ENCODE peak calls at places on chromosomes 13 and 19, in seven cellular contexts. One of them, this sample, is unnamed.

GRCh38 chr19:18140473-18140872 is 12.5 kb upstream of the PIK3R2 start:
- DNase-seq in heart left ventricle: no peak
- DNase-seq in breast epithelium: no peak
- DNase-seq in adrenal gland: no peak
- DNase-seq in transverse colon: no peak
- DNase-seq in uterus: no peak
- DNase-seq in lower leg skin: no peak
- DNase-seq in this sample: no peak

GRCh38 chr19:47243364-47243775 is 12.4 kb upstream of the BBC3 start:
- DNase-seq in heart left ventricle: no peak
- DNase-seq in breast epithelium: no peak
- DNase-seq in adrenal gland: no peak
- DNase-seq in transverse colon: no peak
- DNase-seq in uterus: no peak
- DNase-seq in lower leg skin: no peak
- DNase-seq in this sample: no peak

GRCh38 chr19:16034180-16034579 is 42.1 kb upstream of the TPM4 start:
- DNase-seq in heart left ventricle: no peak
- DNase-seq in breast epithelium: no peak
- DNase-seq in adrenal gland: no peak
- DNase-seq in transverse colon: no peak
- DNase-seq in uterus: no peak
- DNase-seq in lower leg skin: no peak
- DNase-seq in this sample: no peak

GRCh38 chr19:50223439-50223716 is 20.0 kb downstream of the MYH14 start:
- DNase-seq in heart left ventricle: no peak
- DNase-seq in breast epithelium: no peak
- DNase-seq in adrenal gland: no peak
- DNase-seq in transverse colon: no peak
- DNase-seq in uterus: no peak
- DNase-seq in lower leg skin: no peak
- DNase-seq in this sample: no peak

GRCh38 chr19:12159773-12160414 is 3.0 kb upstream of the ZNF136 start:
- DNase-seq in heart left ventricle: no peak
- DNase-seq in breast epithelium: no peak
- DNase-seq in adrenal gland: no peak
- DNase-seq in transverse colon: no peak
- DNase-seq in uterus: no peak
- DNase-seq in lower leg skin: no peak
- DNase-seq in this sample: no peak

GRCh38 chr19:58379276-58379675 is 1.6 kb downstream of the ZNF837 start:
- DNase-seq in heart left ventricle: no peak
- DNase-seq in breast epithelium: no peak
- DNase-seq in adrenal gland: no peak
- DNase-seq in transverse colon: no peak
- DNase-seq in uterus: no peak
- DNase-seq in lower leg skin: no peak
- DNase-seq in this sample: no peak

GRCh38 chr13:105598551-105598950 is 936.9 kb downstream of the EFNB2 start:
- DNase-seq in heart left ventricle: no peak
- DNase-seq in breast epithelium: no peak
- DNase-seq in adrenal gland: no peak
- DNase-seq in transverse colon: no peak
- DNase-seq in uterus: no peak
- DNase-seq in lower leg skin: no peak
- DNase-seq in this sample: no peak

GRCh38 chr13:43905435-43906031 is 25.8 kb downstream of the LACC1 start:
- DNase-seq in heart left ventricle: no peak
- DNase-seq in breast epithelium: no peak
- DNase-seq in adrenal gland: no peak
- DNase-seq in transverse colon: no peak
- DNase-seq in uterus: peak
- DNase-seq in lower leg skin: no peak
- DNase-seq in this sample: no peak

GRCh38 chr19:19101540-19101939 is 36.7 kb downstream of the TMEM161A start:
- DNase-seq in heart left ventricle: peak
- DNase-seq in breast epithelium: no peak
- DNase-seq in adrenal gland: no peak
- DNase-seq in transverse colon: no peak
- DNase-seq in uterus: no peak
- DNase-seq in lower leg skin: no peak
- DNase-seq in this sample: no peak

GRCh38 chr13:51113969-51114368 is 2.9 kb upstream of the C13orf42 start:
- DNase-seq in heart left ventricle: no peak
- DNase-seq in breast epithelium: no peak
- DNase-seq in adrenal gland: no peak
- DNase-seq in transverse colon: no peak
- DNase-seq in uterus: no peak
- DNase-seq in lower leg skin: no peak
- DNase-seq in this sample: no peak

GRCh38 chr19:52410276-52410675 is 12.6 kb downstream of the ZNF528 start:
- DNase-seq in heart left ventricle: no peak
- DNase-seq in breast epithelium: no peak
- DNase-seq in adrenal gland: no peak
- DNase-seq in transverse colon: no peak
- DNase-seq in uterus: no peak
- DNase-seq in lower leg skin: no peak
- DNase-seq in this sample: no peak

GRCh38 chr13:52892925-52893324 is 44.5 kb upstream of the PCDH8 start:
- DNase-seq in heart left ventricle: no peak
- DNase-seq in breast epithelium: no peak
- DNase-seq in adrenal gland: no peak
- DNase-seq in transverse colon: no peak
- DNase-seq in uterus: no peak
- DNase-seq in lower leg skin: no peak
- DNase-seq in this sample: peak

GRCh38 chr13:36766295-36766694 is 52.7 kb upstream of the RFXAP start:
- DNase-seq in heart left ventricle: no peak
- DNase-seq in breast epithelium: no peak
- DNase-seq in adrenal gland: no peak
- DNase-seq in transverse colon: no peak
- DNase-seq in uterus: no peak
- DNase-seq in lower leg skin: no peak
- DNase-seq in this sample: no peak

GRCh38 chr13:84445776-84446175 is 563.5 kb upstream of the SLITRK1 start:
- DNase-seq in heart left ventricle: no peak
- DNase-seq in breast epithelium: no peak
- DNase-seq in adrenal gland: no peak
- DNase-seq in transverse colon: no peak
- DNase-seq in uterus: no peak
- DNase-seq in lower leg skin: no peak
- DNase-seq in this sample: no peak

GRCh38 chr13:99969934-99970760 is 1.4 kb downstream of the ZIC5 start:
- DNase-seq in heart left ventricle: no peak
- DNase-seq in breast epithelium: no peak
- DNase-seq in adrenal gland: peak
- DNase-seq in transverse colon: no peak
- DNase-seq in uterus: no peak
- DNase-seq in lower leg skin: no peak
- DNase-seq in this sample: peak

GRCh38 chr13:31775686-31776085 is 36.4 kb downstream of the RXFP2 start:
- DNase-seq in heart left ventricle: no peak
- DNase-seq in breast epithelium: no peak
- DNase-seq in adrenal gland: no peak
- DNase-seq in transverse colon: no peak
- DNase-seq in uterus: peak
- DNase-seq in lower leg skin: no peak
- DNase-seq in this sample: no peak

GRCh38 chr13:99757756-99758464 is 213.7 kb downstream of the ZIC5 start:
- DNase-seq in heart left ventricle: no peak
- DNase-seq in breast epithelium: no peak
- DNase-seq in adrenal gland: no peak
- DNase-seq in transverse colon: no peak
- DNase-seq in uterus: no peak
- DNase-seq in lower leg skin: no peak
- DNase-seq in this sample: no peak

GRCh38 chr13:31225998-31226675 is 26.4 kb downstream of the B3GLCT start:
- DNase-seq in heart left ventricle: no peak
- DNase-seq in breast epithelium: no peak
- DNase-seq in adrenal gland: no peak
- DNase-seq in transverse colon: no peak
- DNase-seq in uterus: no peak
- DNase-seq in lower leg skin: no peak
- DNase-seq in this sample: no peak

GRCh38 chr19:3106509-3107141 is 12.5 kb downstream of the GNA11 start:
- DNase-seq in heart left ventricle: no peak
- DNase-seq in breast epithelium: no peak
- DNase-seq in adrenal gland: no peak
- DNase-seq in transverse colon: no peak
- DNase-seq in uterus: no peak
- DNase-seq in lower leg skin: no peak
- DNase-seq in this sample: no peak

GRCh38 chr19:45271098-45271497 is 20.0 kb downstream of the MARK4 start:
- DNase-seq in heart left ventricle: no peak
- DNase-seq in breast epithelium: no peak
- DNase-seq in adrenal gland: no peak
- DNase-seq in transverse colon: no peak
- DNase-seq in uterus: no peak
- DNase-seq in lower leg skin: no peak
- DNase-seq in this sample: no peak
- TF ChIP-seq POLR2A in heart left ventricle: no peak
- TF ChIP-seq POLR2A in breast epithelium: no peak
- TF ChIP-seq POLR2A in adrenal gland: no peak
- TF ChIP-seq POLR2A in transverse colon: no peak
- TF ChIP-seq POLR2A in uterus: no peak
- TF ChIP-seq POLR2A in lower leg skin: no peak
- TF ChIP-seq POLR2A in this sample: no peak

GRCh38 chr19:48628486-48629296 is 8.5 kb downstream of the DBP start:
- DNase-seq in heart left ventricle: no peak
- DNase-seq in breast epithelium: no peak
- DNase-seq in adrenal gland: peak
- DNase-seq in transverse colon: peak
- DNase-seq in uterus: no peak
- DNase-seq in lower leg skin: no peak
- DNase-seq in this sample: no peak
- TF ChIP-seq POLR2A in heart left ventricle: no peak
- TF ChIP-seq POLR2A in breast epithelium: no peak
- TF ChIP-seq POLR2A in adrenal gland: no peak
- TF ChIP-seq POLR2A in transverse colon: no peak
- TF ChIP-seq POLR2A in uterus: no peak
- TF ChIP-seq POLR2A in lower leg skin: no peak
- TF ChIP-seq POLR2A in this sample: no peak

GRCh38 chr19:6739390-6739883 is at the start of gene TRIP10:
- DNase-seq in heart left ventricle: peak
- DNase-seq in breast epithelium: peak
- DNase-seq in adrenal gland: peak
- DNase-seq in transverse colon: peak
- DNase-seq in uterus: peak
- DNase-seq in lower leg skin: peak
- DNase-seq in this sample: peak
- TF ChIP-seq POLR2A in heart left ventricle: no peak
- TF ChIP-seq POLR2A in breast epithelium: no peak
- TF ChIP-seq POLR2A in adrenal gland: peak
- TF ChIP-seq POLR2A in transverse colon: peak
- TF ChIP-seq POLR2A in uterus: peak
- TF ChIP-seq POLR2A in lower leg skin: no peak
- TF ChIP-seq POLR2A in this sample: peak

DNA sequence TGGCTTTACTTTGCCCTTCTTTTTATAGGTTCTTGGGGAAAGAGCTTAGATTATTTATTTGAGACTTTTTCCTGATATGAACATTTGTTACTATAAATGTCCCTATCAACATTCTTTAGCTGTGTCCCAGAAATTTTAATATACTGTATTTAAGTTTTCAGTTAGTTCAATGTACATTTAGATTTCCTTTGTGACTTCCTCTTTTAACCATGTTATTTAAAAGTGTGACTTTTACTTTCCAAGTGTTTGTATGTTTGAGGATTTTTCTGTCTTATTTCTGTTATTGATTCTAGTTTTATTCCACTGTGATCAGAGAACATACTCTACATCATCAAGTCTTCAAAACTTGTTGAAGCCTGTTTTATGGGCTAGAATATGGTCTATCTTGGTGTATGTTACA is 72.7 kb upstream of the SPRY2 start:
- DNase-seq in heart left ventricle: no peak
- DNase-seq in breast epithelium: no peak
- DNase-seq in adrenal gland: no peak
- DNase-seq in transverse colon: no peak
- DNase-seq in uterus: no peak
- DNase-seq in lower leg skin: no peak
- DNase-seq in this sample: no peak
- TF ChIP-seq POLR2A in heart left ventricle: no peak
- TF ChIP-seq POLR2A in breast epithelium: no peak
- TF ChIP-seq POLR2A in adrenal gland: no peak
- TF ChIP-seq POLR2A in transverse colon: no peak
- TF ChIP-seq POLR2A in uterus: no peak
- TF ChIP-seq POLR2A in lower leg skin: no peak
- TF ChIP-seq POLR2A in this sample: no peak

GRCh38 chr19:48466571-48467325 is 2.4 kb upstream of the CYTH2 start:
- DNase-seq in heart left ventricle: peak
- DNase-seq in breast epithelium: no peak
- DNase-seq in adrenal gland: peak
- DNase-seq in transverse colon: no peak
- DNase-seq in uterus: no peak
- DNase-seq in lower leg skin: no peak
- DNase-seq in this sample: peak

GRCh38 chr19:48458016-48458415 is 2.6 kb downstream of the KCNJ14 start:
- DNase-seq in heart left ventricle: no peak
- DNase-seq in breast epithelium: no peak
- DNase-seq in adrenal gland: no peak
- DNase-seq in transverse colon: no peak
- DNase-seq in uterus: no peak
- DNase-seq in lower leg skin: no peak
- DNase-seq in this sample: no peak

GRCh38 chr19:48465215-48465614 is 4.0 kb upstream of the CYTH2 start:
- DNase-seq in heart left ventricle: no peak
- DNase-seq in breast epithelium: no peak
- DNase-seq in adrenal gland: no peak
- DNase-seq in transverse colon: no peak
- DNase-seq in uterus: no peak
- DNase-seq in lower leg skin: no peak
- DNase-seq in this sample: no peak

GRCh38 chr19:48461651-48461981 is 6.2 kb downstream of the KCNJ14 start:
- DNase-seq in heart left ventricle: peak
- DNase-seq in breast epithelium: no peak
- DNase-seq in adrenal gland: no peak
- DNase-seq in transverse colon: no peak
- DNase-seq in uterus: no peak
- DNase-seq in lower leg skin: no peak
- DNase-seq in this sample: no peak

GRCh38 chr19:48461982-48462655 is 6.7 kb downstream of the KCNJ14 start:
- DNase-seq in heart left ventricle: peak
- DNase-seq in breast epithelium: no peak
- DNase-seq in adrenal gland: no peak
- DNase-seq in transverse colon: no peak
- DNase-seq in uterus: no peak
- DNase-seq in lower leg skin: no peak
- DNase-seq in this sample: no peak
- TF ChIP-seq POLR2A in heart left ventricle: no peak
- TF ChIP-seq POLR2A in breast epithelium: no peak
- TF ChIP-seq POLR2A in adrenal gland: no peak
- TF ChIP-seq POLR2A in transverse colon: no peak
- TF ChIP-seq POLR2A in uterus: no peak
- TF ChIP-seq POLR2A in lower leg skin: no peak
- TF ChIP-seq POLR2A in this sample: no peak